ENCODE peak calls at places on chromosomes 16 and 17, in six cellular contexts. One of them, this sample, is unnamed.

GRCh38 chr16:48612621-48613020 is 2.6 kb upstream of the N4BP1 start:
- DNase-seq in HCT116: no peak
- DNase-seq in neural progenitor cell: no peak
- DNase-seq in BE2C: no peak
- DNase-seq in IMR-90: no peak
- DNase-seq in heart left ventricle: no peak
- DNase-seq in this sample: peak; percentile 63

GRCh38 chr16:75252946-75253911 is 1.8 kb upstream of the BCAR1 start:
- DNase-seq in HCT116: no peak
- DNase-seq in neural progenitor cell: peak; percentile 78
- DNase-seq in BE2C: no peak
- DNase-seq in IMR-90: peak; percentile 74
- DNase-seq in heart left ventricle: peak; percentile 27
- DNase-seq in this sample: peak; percentile 98

GRCh38 chr16:1034230-1035065 is 38.1 kb upstream of the SSTR5 start:
- DNase-seq in HCT116: no peak
- DNase-seq in neural progenitor cell: no peak
- DNase-seq in BE2C: no peak
- DNase-seq in IMR-90: no peak
- DNase-seq in heart left ventricle: no peak
- DNase-seq in this sample: no peak

GRCh38 chr16:29680180-29680598 is 1.2 kb downstream of the QPRT start:
- DNase-seq in HCT116: no peak
- DNase-seq in neural progenitor cell: no peak
- DNase-seq in BE2C: no peak
- DNase-seq in IMR-90: no peak
- DNase-seq in heart left ventricle: no peak
- DNase-seq in this sample: peak; percentile 34

GRCh38 chr16:56814537-56815432 is 50.2 kb upstream of the SLC12A3 start:
- DNase-seq in HCT116: no peak
- DNase-seq in neural progenitor cell: peak; percentile 44
- DNase-seq in BE2C: no peak
- DNase-seq in IMR-90: no peak
- DNase-seq in heart left ventricle: no peak
- DNase-seq in this sample: no peak

GRCh38 chr16:65176603-65177002 is 54.7 kb upstream of the CDH11 start:
- DNase-seq in HCT116: no peak
- DNase-seq in neural progenitor cell: no peak
- DNase-seq in BE2C: no peak
- DNase-seq in IMR-90: peak; percentile 93
- DNase-seq in heart left ventricle: peak; percentile 60
- DNase-seq in this sample: peak; percentile 46

GRCh38 chr17:53626286-53626685 is 196.4 kb upstream of the KIF2B start:
- DNase-seq in HCT116: no peak
- DNase-seq in neural progenitor cell: no peak
- DNase-seq in BE2C: no peak
- DNase-seq in IMR-90: peak; percentile 67
- DNase-seq in heart left ventricle: no peak
- DNase-seq in this sample: peak; percentile 71

GRCh38 chr16:19518423-19518822 is 3.5 kb downstream of the GDE1 start:
- DNase-seq in HCT116: no peak
- DNase-seq in neural progenitor cell: no peak
- DNase-seq in BE2C: no peak
- DNase-seq in IMR-90: no peak
- DNase-seq in heart left ventricle: no peak
- DNase-seq in this sample: no peak

GRCh38 chr16:79278506-79278905 is 322.0 kb downstream of the MAF start:
- DNase-seq in HCT116: no peak
- DNase-seq in neural progenitor cell: no peak
- DNase-seq in BE2C: no peak
- DNase-seq in IMR-90: no peak
- DNase-seq in heart left ventricle: no peak
- DNase-seq in this sample: no peak

GRCh38 chr16:69724414-69724873 is 1.9 kb downstream of the NQO1 start:
- DNase-seq in HCT116: no peak
- DNase-seq in neural progenitor cell: no peak
- DNase-seq in BE2C: no peak
- DNase-seq in IMR-90: no peak
- DNase-seq in heart left ventricle: no peak
- DNase-seq in this sample: no peak

GRCh38 chr17:57107498-57108101 is 22.6 kb downstream of the AKAP1 start:
- DNase-seq in HCT116: peak; percentile 94
- DNase-seq in neural progenitor cell: peak; percentile 18
- DNase-seq in BE2C: no peak
- DNase-seq in IMR-90: peak; percentile 42
- DNase-seq in heart left ventricle: no peak
- DNase-seq in this sample: peak; percentile 69

GRCh38 chr16:81642107-81642436 is 137.0 kb upstream of the PLCG2 start:
- DNase-seq in HCT116: no peak
- DNase-seq in neural progenitor cell: no peak
- DNase-seq in BE2C: no peak
- DNase-seq in IMR-90: no peak
- DNase-seq in heart left ventricle: no peak
- DNase-seq in this sample: no peak

GRCh38 chr17:8413321-8413720 is 15.7 kb upstream of the RNF222 start:
- DNase-seq in HCT116: no peak
- DNase-seq in neural progenitor cell: no peak
- DNase-seq in BE2C: no peak
- DNase-seq in IMR-90: no peak
- DNase-seq in heart left ventricle: no peak
- DNase-seq in this sample: no peak

GRCh38 chr17:36945959-36946725 is 2.6 kb upstream of the AATF start:
- DNase-seq in HCT116: no peak
- DNase-seq in neural progenitor cell: peak; percentile 51
- DNase-seq in BE2C: no peak
- DNase-seq in IMR-90: no peak
- DNase-seq in heart left ventricle: no peak
- DNase-seq in this sample: peak; percentile 73

GRCh38 chr17:7043544-7044268 is at the start of gene SLC16A11:
- DNase-seq in HCT116: no peak
- DNase-seq in neural progenitor cell: peak; percentile 58
- DNase-seq in BE2C: peak; percentile 39
- DNase-seq in IMR-90: peak; percentile 21
- DNase-seq in heart left ventricle: peak; percentile 41
- DNase-seq in this sample: peak; percentile 90

GRCh38 chr17:75325827-75326586 is 36.8 kb upstream of the SLC25A19 start:
- DNase-seq in HCT116: no peak
- DNase-seq in neural progenitor cell: no peak
- DNase-seq in BE2C: no peak
- DNase-seq in IMR-90: peak; percentile 35
- DNase-seq in heart left ventricle: no peak
- DNase-seq in this sample: peak; percentile 71

GRCh38 chr16:89678258-89678657 is 8.2 kb upstream of the CDK10 start:
- DNase-seq in HCT116: no peak
- DNase-seq in neural progenitor cell: peak; percentile 32
- DNase-seq in BE2C: no peak
- DNase-seq in IMR-90: no peak
- DNase-seq in heart left ventricle: no peak
- DNase-seq in this sample: no peak

GRCh38 chr16:25121824-25122600 is 10.5 kb downstream of the LCMT1 start:
- DNase-seq in HCT116: no peak
- DNase-seq in neural progenitor cell: no peak
- DNase-seq in BE2C: no peak
- DNase-seq in IMR-90: no peak
- DNase-seq in heart left ventricle: no peak
- DNase-seq in this sample: no peak

GRCh38 chr17:45867702-45868101 is 23.0 kb downstream of the SPPL2C start:
- DNase-seq in HCT116: peak; percentile 31
- DNase-seq in neural progenitor cell: no peak
- DNase-seq in BE2C: no peak
- DNase-seq in IMR-90: no peak
- DNase-seq in heart left ventricle: no peak
- DNase-seq in this sample: no peak

GRCh38 chr17:46940692-46941404 is 17.9 kb downstream of the GOSR2 start:
- DNase-seq in HCT116: peak; percentile 66
- DNase-seq in neural progenitor cell: peak; percentile 76
- DNase-seq in BE2C: peak; percentile 87
- DNase-seq in IMR-90: peak; percentile 60
- DNase-seq in heart left ventricle: peak; percentile 72
- DNase-seq in this sample: peak; percentile 96

GRCh38 chr16:27448531-27449433 is 46.8 kb downstream of the IL21R start:
- DNase-seq in HCT116: no peak
- DNase-seq in neural progenitor cell: no peak
- DNase-seq in BE2C: no peak
- DNase-seq in IMR-90: no peak
- DNase-seq in heart left ventricle: no peak
- DNase-seq in this sample: peak; percentile 72
- H3K4me1 ChIP-seq in HCT116: no peaks in the 10 kb centered on the region
- H3K4me1 ChIP-seq in neural progenitor cell: no peaks in the 10 kb centered on the region
- H3K4me1 ChIP-seq in BE2C: no peaks in the 10 kb centered on the region
- H3K4me1 ChIP-seq in IMR-90: peaks cover 5% of the 10 kb centered on the region
- H3K4me1 ChIP-seq in heart left ventricle: no peaks in the 10 kb centered on the region
- H3K4me1 ChIP-seq in this sample: no peaks in the 10 kb centered on the region

GRCh38 chr16:53216798-53217197 is 162.0 kb downstream of the CHD9 start:
- DNase-seq in HCT116: no peak
- DNase-seq in neural progenitor cell: no peak
- DNase-seq in BE2C: no peak
- DNase-seq in IMR-90: no peak
- DNase-seq in heart left ventricle: no peak
- DNase-seq in this sample: no peak
- H3K4me1 ChIP-seq in HCT116: no peaks in the 10 kb centered on the region
- H3K4me1 ChIP-seq in neural progenitor cell: peaks cover under 1% of the 10 kb centered on the region
- H3K4me1 ChIP-seq in BE2C: peaks cover 3% of the 10 kb centered on the region
- H3K4me1 ChIP-seq in IMR-90: peaks cover 3% of the 10 kb centered on the region
- H3K4me1 ChIP-seq in heart left ventricle: peaks cover 90% of the 10 kb centered on the region
- H3K4me1 ChIP-seq in this sample: peaks cover 32% of the 10 kb centered on the region

GRCh38 chr17:67449885-67450755 is 73.0 kb downstream of the PITPNC1 start:
- DNase-seq in HCT116: no peak
- DNase-seq in neural progenitor cell: no peak
- DNase-seq in BE2C: no peak
- DNase-seq in IMR-90: no peak
- DNase-seq in heart left ventricle: no peak
- DNase-seq in this sample: no peak

GRCh38 chr17:67449065-67449464 is 72.0 kb downstream of the PITPNC1 start:
- DNase-seq in HCT116: no peak
- DNase-seq in neural progenitor cell: no peak
- DNase-seq in BE2C: no peak
- DNase-seq in IMR-90: no peak
- DNase-seq in heart left ventricle: no peak
- DNase-seq in this sample: no peak

GRCh38 chr17:67456889-67457288 is 79.8 kb downstream of the PITPNC1 start:
- DNase-seq in HCT116: no peak
- DNase-seq in neural progenitor cell: no peak
- DNase-seq in BE2C: no peak
- DNase-seq in IMR-90: no peak
- DNase-seq in heart left ventricle: no peak
- DNase-seq in this sample: no peak

GRCh38 chr17:67456103-67456502 is 79.0 kb downstream of the PITPNC1 start:
- DNase-seq in HCT116: no peak
- DNase-seq in neural progenitor cell: no peak
- DNase-seq in BE2C: no peak
- DNase-seq in IMR-90: no peak
- DNase-seq in heart left ventricle: no peak
- DNase-seq in this sample: no peak

GRCh38 chr17:67452681-67453554 is 75.8 kb downstream of the PITPNC1 start:
- DNase-seq in HCT116: no peak
- DNase-seq in neural progenitor cell: no peak
- DNase-seq in BE2C: no peak
- DNase-seq in IMR-90: no peak
- DNase-seq in heart left ventricle: no peak
- DNase-seq in this sample: no peak
- H3K4me1 ChIP-seq in HCT116: no peaks in the 10 kb centered on the region
- H3K4me1 ChIP-seq in neural progenitor cell: peaks cover 9% of the 10 kb centered on the region
- H3K4me1 ChIP-seq in BE2C: no peaks in the 10 kb centered on the region
- H3K4me1 ChIP-seq in IMR-90: no peaks in the 10 kb centered on the region
- H3K4me1 ChIP-seq in heart left ventricle: peaks cover 6% of the 10 kb centered on the region
- H3K4me1 ChIP-seq in this sample: no peaks in the 10 kb centered on the region

DNA sequence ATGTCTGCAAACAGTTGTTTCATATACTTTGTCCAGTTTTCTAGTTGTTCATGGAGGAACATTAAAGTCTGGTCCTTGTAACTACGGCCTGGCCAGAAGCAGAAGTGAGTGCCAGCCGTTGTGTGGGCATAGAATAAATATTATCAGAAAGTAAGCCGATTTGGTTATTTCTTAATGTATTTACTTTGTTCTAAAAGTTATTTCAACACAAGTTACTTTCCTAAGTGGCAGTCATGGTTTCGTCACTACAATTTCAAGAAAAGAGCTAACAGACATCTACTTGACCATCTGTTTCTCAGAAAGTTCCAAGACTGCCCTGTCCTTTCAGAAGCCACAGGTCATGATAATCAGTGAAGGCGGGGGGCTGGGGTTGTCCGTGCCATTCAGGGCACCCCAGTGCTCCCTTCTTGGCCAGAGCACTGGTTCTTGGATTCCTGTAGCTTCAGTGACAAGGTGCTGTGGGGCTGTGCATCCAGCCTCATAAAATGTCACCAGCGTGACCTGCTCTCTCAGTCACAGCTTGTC is 14.9 kb upstream of the FASN start:
- DNase-seq in HCT116: no peak
- DNase-seq in neural progenitor cell: no peak
- DNase-seq in BE2C: no peak
- DNase-seq in IMR-90: no peak
- DNase-seq in heart left ventricle: no peak
- DNase-seq in this sample: no peak
- H3K4me1 ChIP-seq in HCT116: peaks cover 10% of the 10 kb centered on the region
- H3K4me1 ChIP-seq in neural progenitor cell: peaks cover 15% of the 10 kb centered on the region
- H3K4me1 ChIP-seq in BE2C: no peaks in the 10 kb centered on the region
- H3K4me1 ChIP-seq in IMR-90: no peaks in the 10 kb centered on the region
- H3K4me1 ChIP-seq in heart left ventricle: no peaks in the 10 kb centered on the region
- H3K4me1 ChIP-seq in this sample: no peaks in the 10 kb centered on the region